ENCODE peak calls at places on chromosomes 12 and 14, in six cellular contexts. T, C, D, O, B and N are unnamed samples.
A peak's percentile ranks its signal among the peaks of the same experiment; 100 is the strongest.

GRCh38 chr12:112759786-112760185 is 31.8 kb upstream of the RPH3A start:
- DNase-seq in T (no peak), C (no peak), D (no peak), O (no peak), B (no peak), N (no peak)

GRCh38 chr14:37181441-37181840 is 9.0 kb upstream of the SLC25A21 start:
- DNase-seq in T (no peak), C (no peak), D (no peak), O (no peak), B (no peak), N (no peak)

GRCh38 chr12:81212996-81213696 is 135.3 kb downstream of the ACSS3 start:
- DNase-seq in T (no peak), C (no peak), D (no peak), O (no peak), B (no peak), N (no peak)

GRCh38 chr14:58832010-58832409 is 194.2 kb downstream of the DACT1 start:
- DNase-seq in T (no peak), C (no peak), D (no peak), O (no peak), B (no peak), N (no peak)

GRCh38 chr14:23183479-23183878 is at the start of gene SLC7A8:
- DNase-seq in T (peak; percentile 58), C (peak; percentile 78), D (peak; percentile 66), O (peak; percentile 30), B (no peak), N (peak; percentile 64)

GRCh38 chr12:62785941-62786559 is 148.9 kb downstream of the PPM1H start:
- DNase-seq in T (no peak), C (no peak), D (no peak), O (peak; percentile 43), B (peak; percentile 9), N (peak; percentile 61)

GRCh38 chr12:109599087-109599486 is 25.5 kb downstream of the MVK start:
- DNase-seq in T (no peak), C (no peak), D (no peak), O (no peak), B (no peak), N (no peak)

GRCh38 chr12:65509953-65510352 is 231.5 kb downstream of the MSRB3 start:
- DNase-seq in T (no peak), C (no peak), D (no peak), O (no peak), B (no peak), N (no peak)

GRCh38 chr14:102764220-102764671 is 13.0 kb upstream of the TRAF3 start:
- DNase-seq in T (no peak), C (no peak), D (no peak), O (no peak), B (peak; percentile 95), N (no peak)

GRCh38 chr12:78086553-78087362 is 256.1 kb downstream of the NAV3 start:
- DNase-seq in T (no peak), C (no peak), D (no peak), O (no peak), B (no peak), N (no peak)

GRCh38 chr14:24139272-24139934 is 2.0 kb downstream of the EMC9 start:
- DNase-seq in T (no peak), C (no peak), D (no peak), O (no peak), B (peak; percentile 54), N (no peak)

GRCh38 chr14:105313381-105314286 is 914 bp upstream of the PACS2 start:
- DNase-seq in T (no peak), C (peak; percentile 47), D (no peak), O (peak; percentile 49), B (peak; percentile 36), N (no peak)

GRCh38 chr12:2959194-2959507 is at the start of gene TEAD4:
- DNase-seq in T (no peak), C (peak; percentile 91), D (peak; percentile 83), O (peak; percentile 80), B (peak; percentile 23), N (no peak)

GRCh38 chr12:111182391-111182790 is 186.5 kb downstream of the PHETA1 start:
- DNase-seq in T (no peak), C (no peak), D (no peak), O (no peak), B (no peak), N (no peak)

GRCh38 chr14:20112321-20112720 is 1.8 kb downstream of the OR4K17 start:
- DNase-seq in T (no peak), C (no peak), D (no peak), O (no peak), B (no peak), N (no peak)

GRCh38 chr14:50906326-50906725 is 34.5 kb downstream of the ABHD12B start:
- DNase-seq in T (no peak), C (no peak), D (no peak), O (no peak), B (no peak), N (no peak)

GRCh38 chr12:14937689-14938088 is 648 bp downstream of the ERP27 start:
- DNase-seq in T (no peak), C (peak; percentile 21), D (peak; percentile 32), O (no peak), B (peak; percentile 55), N (no peak)

GRCh38 chr12:107319536-107320030 is 226.2 kb upstream of the CRY1 start:
- DNase-seq in T (no peak), C (no peak), D (no peak), O (no peak), B (no peak), N (no peak)

GRCh38 chr12:13339538-13339937 is 143.0 kb downstream of the EMP1 start:
- DNase-seq in T (no peak), C (no peak), D (no peak), O (no peak), B (no peak), N (no peak)

GRCh38 chr14:104701383-104702076 is 12.1 kb downstream of the INF2 start:
- DNase-seq in T (no peak), C (no peak), D (no peak), O (no peak), B (no peak), N (no peak)

GRCh38 chr12:20376984-20377383 is 8.6 kb downstream of the PDE3A start:
- DNase-seq in T (no peak), C (no peak), D (no peak), O (no peak), B (peak; percentile 17), N (no peak)

GRCh38 chr14:103296987-103297386 is 37.0 kb upstream of the EIF5 start:
- DNase-seq in T (no peak), C (no peak), D (no peak), O (no peak), B (no peak), N (no peak)

GRCh38 chr12:27696293-27696652 is at the start of gene REP15:
- DNase-seq in T (no peak), C (no peak), D (no peak), O (no peak), B (no peak), N (no peak)

GRCh38 chr12:87779858-87780498 is 249.2 kb downstream of the C12orf50 start:
- DNase-seq in T (no peak), C (no peak), D (peak; percentile 50), O (no peak), B (no peak), N (no peak)

GRCh38 chr12:121797937-121798801 is 4.7 kb upstream of the RHOF start:
- DNase-seq in T (no peak), C (no peak), D (peak; percentile 76), O (peak; percentile 81), B (no peak), N (no peak)

GRCh38 chr12:70070494-70071007 is 172.7 kb upstream of the CNOT2 start:
- DNase-seq in T (no peak), C (no peak), D (no peak), O (no peak), B (no peak), N (no peak)

GRCh38 chr14:89178802-89179201 is 238.2 kb downstream of the FOXN3 start:
- DNase-seq in T (no peak), C (no peak), D (no peak), O (no peak), B (no peak), N (no peak)

GRCh38 chr14:71403673-71404072 is 496.4 kb downstream of the PCNX1 start:
- DNase-seq in T (no peak), C (no peak), D (no peak), O (no peak), B (peak; percentile 82), N (no peak)

GRCh38 chr12:49868952-49869815 is 26.3 kb upstream of the BCDIN3D start:
- DNase-seq in T (peak; percentile 38), C (no peak), D (peak; percentile 80), O (peak; percentile 86), B (no peak), N (peak; percentile 98)

GRCh38 chr14:69374235-69374634 is 23.9 kb downstream of the ERH start:
- DNase-seq in T (no peak), C (no peak), D (no peak), O (no peak), B (no peak), N (no peak)

GRCh38 chr14:50763386-50764007 is 67.5 kb downstream of the NIN start:
- DNase-seq in T (no peak), C (no peak), D (peak; percentile 77), O (no peak), B (no peak), N (no peak)